ENCODE peak calls at places on chromosomes 13 and 19, in five cellular contexts. W is activated gamma-delta T cell, D is LoVo, G is lung microvascular endothelial cell, J is psoas muscle. Z is an unnamed sample.
A peak's percentile ranks its signal among the peaks of the same experiment; 100 is the strongest.

GRCh38 chr13:111853766-111854165 is 213.2 kb upstream of the SOX1 start:
- DNase-seq in G (no peak), D (no peak), J (no peak), W (no peak), Z (no peak)

GRCh38 chr13:20828540-20829364 is 55.0 kb upstream of the EEF1AKMT1 start:
- DNase-seq in D (peak; percentile 54), G (peak; percentile 70), W (no peak), J (no peak), Z (peak; percentile 72)

GRCh38 chr19:41960973-41961372 is 1.9 kb upstream of the RABAC1 start:
- DNase-seq in D (no peak), W (no peak), G (no peak), J (no peak), Z (no peak)

GRCh38 chr19:38388310-38389100 is at the start of gene SPRED3:
- DNase-seq in W (no peak), G (peak; percentile 71), J (peak; percentile 62), D (no peak), Z (no peak)

GRCh38 chr13:102597029-102598015 is 536 bp downstream of the TPP2 start:
- DNase-seq in D (no peak), J (peak; percentile 69), W (peak; percentile 24), G (peak; percentile 32), Z (no peak)

GRCh38 chr19:30897034-30897433 is 452.2 kb downstream of the TSHZ3 start:
- DNase-seq in D (no peak), G (no peak), J (no peak), W (no peak), Z (no peak)

GRCh38 chr19:3094638-3095374 is 644 bp downstream of the GNA11 start:
- DNase-seq in D (no peak), G (peak; percentile 43), J (peak; percentile 46), W (no peak), Z (no peak)

GRCh38 chr13:33349314-33349995 is 63.9 kb upstream of the STARD13 start:
- DNase-seq in J (peak; percentile 49), G (peak; percentile 7), D (no peak), W (no peak), Z (no peak)

GRCh38 chr13:99984134-99984462 is 2.5 kb downstream of the ZIC2 start:
- DNase-seq in G (no peak), J (no peak), D (no peak), W (no peak), Z (no peak)

GRCh38 chr19:2186071-2186846 is 22.5 kb downstream of the DOT1L start:
- DNase-seq in G (peak; percentile 63), D (no peak), W (no peak), J (peak; percentile 96), Z (no peak)

GRCh38 chr13:100333141-100333540 is 244.2 kb downstream of the PCCA start:
- DNase-seq in J (no peak), W (no peak), G (no peak), D (no peak), Z (no peak)

GRCh38 chr19:8363803-8364771 is at the start of gene ANGPTL4:
- DNase-seq in W (no peak), J (peak; percentile 87), D (peak; percentile 76), G (peak; percentile 86), Z (no peak)

GRCh38 chr13:29707876-29708543 is 112.5 kb upstream of the SLC7A1 start:
- DNase-seq in J (no peak), W (no peak), G (peak; percentile 54), D (no peak), Z (peak; percentile 81)

GRCh38 chr13:50352720-50353491 is 337.7 kb downstream of the KCNRG start:
- DNase-seq in G (no peak), W (no peak), J (no peak), D (no peak), Z (no peak)

GRCh38 chr19:37936886-37937285 is 29.9 kb downstream of the SIPA1L3 start:
- DNase-seq in J (no peak), W (no peak), G (no peak), D (no peak), Z (no peak)

GRCh38 chr19:10224337-10224736 is 6.8 kb downstream of the S1PR2 start:
- DNase-seq in J (no peak), G (no peak), D (no peak), W (no peak), Z (no peak)

GRCh38 chr19:38317104-38317612 is 1.4 kb upstream of the YIF1B start:
- DNase-seq in G (peak; percentile 24), D (no peak), W (no peak), J (no peak), Z (no peak)

GRCh38 chr13:113437408-113438010 is 15.8 kb downstream of the ADPRHL1 start:
- DNase-seq in W (no peak), G (no peak), D (no peak), J (peak; percentile 11), Z (peak; percentile 83)

GRCh38 chr19:15197275-15198005 is 3.4 kb downstream of the NOTCH3 start:
- DNase-seq in W (no peak), J (no peak), D (no peak), G (no peak), Z (no peak)

GRCh38 chr13:65064967-65065366 is 2165.2 kb downstream of the PCDH9 start:
- DNase-seq in W (no peak), J (no peak), D (no peak), G (no peak), Z (no peak)

GRCh38 chr19:55340144-55340783 is 588 bp downstream of the KMT5C start:
- DNase-seq in G (no peak), J (no peak), W (no peak), D (no peak), Z (no peak)

GRCh38 chr19:38989066-38989605 is 13.6 kb upstream of the FBXO17 start:
- DNase-seq in G (no peak), W (no peak), J (no peak), D (peak; percentile 7), Z (no peak)

GRCh38 chr13:38309397-38309796 is 40.3 kb upstream of the UFM1 start:
- DNase-seq in W (no peak), D (no peak), G (no peak), J (no peak), Z (no peak)

GRCh38 chr13:79749985-79750551 is 269.1 kb downstream of the NDFIP2 start:
- DNase-seq in J (peak; percentile 72), D (peak; percentile 9), G (peak; percentile 87), W (no peak), Z (no peak)